ENCODE peak calls at places on chromosomes 1 and 21, in seven cellular contexts. R is HepG2, I is body of pancreas, Z is IMR-90, F is right lobe of liver, Q is heart left ventricle, T is gastrocnemius medialis. G is an unnamed sample.

GRCh38 chr21:43703068-43703880 is 15.7 kb upstream of the PDXK start:
- ATAC-seq in R (peak; percentile 67), I (peak; percentile 76), Z (peak; percentile 80), F (peak; percentile 53), Q (peak; percentile 74), T (peak; percentile 46), G (peak; percentile 36)

GRCh38 chr1:48619529-48619928 is 147.5 kb upstream of the SPATA6 start:
- ATAC-seq in R (peak; percentile 49), I (no peak), Z (no peak), F (no peak), Q (no peak), T (peak; percentile 43), G (no peak)

GRCh38 chr21:24200052-24200451 is 1407.2 kb downstream of the MRPL39 start:
- ATAC-seq in R (no peak), I (no peak), Z (no peak), F (no peak), Q (no peak), T (no peak), G (no peak)

GRCh38 chr1:56334027-56334426 is 245.3 kb downstream of the PLPP3 start:
- ATAC-seq in R (no peak), I (no peak), Z (no peak), F (peak; percentile 23), Q (no peak), T (no peak), G (no peak)

GRCh38 chr1:154155282-154155681 is 409 bp upstream of the NUP210L start:
- ATAC-seq in R (no peak), I (peak; percentile 30), Z (peak; percentile 78), F (peak; percentile 28), Q (peak; percentile 65), T (peak; percentile 25), G (peak; percentile 78)

GRCh38 chr21:41148798-41149197 is 19.2 kb upstream of the BACE2 start:
- ATAC-seq in R (no peak), I (no peak), Z (no peak), F (no peak), Q (no peak), T (no peak), G (no peak)

GRCh38 chr1:234322979-234323378 is 50.3 kb upstream of the COA6 start:
- ATAC-seq in R (peak; percentile 73), I (peak; percentile 45), Z (no peak), F (peak; percentile 66), Q (no peak), T (no peak), G (no peak)

GRCh38 chr1:214452152-214452806 is 99.1 kb downstream of the PTPN14 start:
- ATAC-seq in R (no peak), I (no peak), Z (no peak), F (no peak), Q (no peak), T (no peak), G (no peak)

GRCh38 chr21:20459838-20460237 is 538.4 kb upstream of the NCAM2 start:
- ATAC-seq in R (no peak), I (no peak), Z (no peak), F (no peak), Q (no peak), T (no peak), G (no peak)

GRCh38 chr1:23638188-23638619 is 53.4 kb upstream of the RPL11 start:
- ATAC-seq in R (peak; percentile 53), I (no peak), Z (no peak), F (no peak), Q (peak; percentile 40), T (peak; percentile 32), G (peak; percentile 28)

GRCh38 chr21:26739189-26739588 is 106.0 kb downstream of the ADAMTS1 start:
- ATAC-seq in R (no peak), I (no peak), Z (peak; percentile 78), F (no peak), Q (no peak), T (no peak), G (no peak)

GRCh38 chr1:205748398-205749093 is 1.4 kb downstream of the NUCKS1 start:
- ATAC-seq in R (peak; percentile 14), I (peak; percentile 2), Z (peak; percentile 1), F (peak; percentile 7), Q (no peak), T (no peak), G (no peak)

GRCh38 chr1:183694636-183695035 is 41.5 kb upstream of the APOBEC4 start:
- ATAC-seq in R (no peak), I (no peak), Z (no peak), F (no peak), Q (no peak), T (no peak), G (no peak)

GRCh38 chr1:114152211-114153050 is 1.2 kb downstream of the SYT6 start:
- ATAC-seq in R (peak; percentile 74), I (peak; percentile 65), Z (peak; percentile 88), F (peak; percentile 90), Q (peak; percentile 69), T (peak; percentile 80), G (peak; percentile 70)

GRCh38 chr1:44151332-44151731 is 9.9 kb upstream of the KLF18 start:
- ATAC-seq in R (no peak), I (no peak), Z (no peak), F (no peak), Q (no peak), T (no peak), G (no peak)

GRCh38 chr1:229894535-229894934 is 172.5 kb upstream of the GALNT2 start:
- ATAC-seq in R (no peak), I (no peak), Z (no peak), F (peak; percentile 52), Q (no peak), T (no peak), G (no peak)

GRCh38 chr1:64755356-64755755 is 10.5 kb downstream of the RAVER2 start:
- ATAC-seq in R (no peak), I (peak; percentile 58), Z (no peak), F (peak; percentile 78), Q (peak; percentile 83), T (no peak), G (no peak)

GRCh38 chr1:235315735-235316134 is 12.2 kb downstream of the ARID4B start:
- ATAC-seq in R (no peak), I (no peak), Z (no peak), F (no peak), Q (no peak), T (no peak), G (no peak)

DNA sequence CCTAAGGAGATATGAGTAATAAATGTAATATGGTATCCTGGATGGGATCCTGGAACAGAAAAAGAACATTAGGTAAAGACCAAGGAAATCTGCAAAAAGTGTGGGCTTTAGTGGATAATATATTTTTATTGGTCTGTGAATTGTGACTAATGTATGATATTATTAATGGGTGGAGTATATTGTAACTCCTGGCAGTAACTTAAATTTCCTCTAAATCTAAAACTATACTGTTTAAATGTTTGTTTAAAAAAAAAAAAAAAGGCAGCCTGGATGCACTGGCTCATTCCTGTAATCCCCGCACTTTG is 68.5 kb downstream of the LRRC8D start:
- ATAC-seq in R (no peak), I (no peak), Z (no peak), F (no peak), Q (no peak), T (no peak), G (no peak)
- H3K4me1 ChIP-seq in R (peaks cover 23% of the 10 kb centered on the region), I (peaks cover 8% of the 10 kb centered on the region), Z (peaks cover 13% of the 10 kb centered on the region), F (no peaks in the 10 kb centered on the region), Q (no peaks in the 10 kb centered on the region), T (peaks cover 8% of the 10 kb centered on the region), G (no peaks in the 10 kb centered on the region)

GRCh38 chr1:177849588-177849987 is 120.3 kb downstream of the SEC16B start:
- ATAC-seq in R (no peak), I (no peak), Z (no peak), F (no peak), Q (no peak), T (no peak), G (no peak)

GRCh38 chr1:177849130-177849529 is 120.7 kb downstream of the SEC16B start:
- ATAC-seq in R (no peak), I (no peak), Z (peak; percentile 6), F (no peak), Q (peak; percentile 49), T (no peak), G (no peak)

GRCh38 chr1:177847843-177848242 is 122.0 kb downstream of the SEC16B start:
- ATAC-seq in R (no peak), I (no peak), Z (peak; percentile 92), F (no peak), Q (no peak), T (no peak), G (no peak)

GRCh38 chr1:177848577-177848976 is 121.3 kb downstream of the SEC16B start:
- ATAC-seq in R (no peak), I (no peak), Z (peak; percentile 27), F (no peak), Q (no peak), T (no peak), G (no peak)
- TF ChIP-seq POLR2A in R (no peak), I (no peak), Z (no peak), F (no peak), Q (no peak), T (no peak), G (no peak)

GRCh38 chr1:19448491-19449439 is 36.6 kb downstream of the CAPZB start:
- ATAC-seq in R (no peak), I (no peak), Z (peak; percentile 53), F (peak; percentile 27), Q (peak; percentile 72), T (peak; percentile 37), G (peak; percentile 71)

GRCh38 chr1:19445417-19446342 is 39.7 kb downstream of the CAPZB start:
- ATAC-seq in R (peak; percentile 98), I (peak; percentile 43), Z (peak; percentile 13), F (peak; percentile 86), Q (peak; percentile 44), T (peak; percentile 11), G (no peak)

GRCh38 chr1:19444399-19445021 is 40.8 kb downstream of the CAPZB start:
- ATAC-seq in R (no peak), I (no peak), Z (no peak), F (no peak), Q (no peak), T (no peak), G (no peak)

GRCh38 chr1:19449454-19450228 is 35.7 kb downstream of the CAPZB start:
- ATAC-seq in R (no peak), I (no peak), Z (no peak), F (no peak), Q (no peak), T (no peak), G (no peak)

GRCh38 chr1:19447550-19447949 is 37.8 kb downstream of the CAPZB start:
- ATAC-seq in R (no peak), I (no peak), Z (no peak), F (no peak), Q (no peak), T (no peak), G (no peak)
- H3K4me1 ChIP-seq in R (peaks cover 79% of the 10 kb centered on the region), I (peaks cover 27% of the 10 kb centered on the region), Z (peaks cover 51% of the 10 kb centered on the region), F (no peaks in the 10 kb centered on the region), Q (peaks cover 92% of the 10 kb centered on the region), T (peaks cover 84% of the 10 kb centered on the region), G (peaks cover 81% of the 10 kb centered on the region)

DNA sequence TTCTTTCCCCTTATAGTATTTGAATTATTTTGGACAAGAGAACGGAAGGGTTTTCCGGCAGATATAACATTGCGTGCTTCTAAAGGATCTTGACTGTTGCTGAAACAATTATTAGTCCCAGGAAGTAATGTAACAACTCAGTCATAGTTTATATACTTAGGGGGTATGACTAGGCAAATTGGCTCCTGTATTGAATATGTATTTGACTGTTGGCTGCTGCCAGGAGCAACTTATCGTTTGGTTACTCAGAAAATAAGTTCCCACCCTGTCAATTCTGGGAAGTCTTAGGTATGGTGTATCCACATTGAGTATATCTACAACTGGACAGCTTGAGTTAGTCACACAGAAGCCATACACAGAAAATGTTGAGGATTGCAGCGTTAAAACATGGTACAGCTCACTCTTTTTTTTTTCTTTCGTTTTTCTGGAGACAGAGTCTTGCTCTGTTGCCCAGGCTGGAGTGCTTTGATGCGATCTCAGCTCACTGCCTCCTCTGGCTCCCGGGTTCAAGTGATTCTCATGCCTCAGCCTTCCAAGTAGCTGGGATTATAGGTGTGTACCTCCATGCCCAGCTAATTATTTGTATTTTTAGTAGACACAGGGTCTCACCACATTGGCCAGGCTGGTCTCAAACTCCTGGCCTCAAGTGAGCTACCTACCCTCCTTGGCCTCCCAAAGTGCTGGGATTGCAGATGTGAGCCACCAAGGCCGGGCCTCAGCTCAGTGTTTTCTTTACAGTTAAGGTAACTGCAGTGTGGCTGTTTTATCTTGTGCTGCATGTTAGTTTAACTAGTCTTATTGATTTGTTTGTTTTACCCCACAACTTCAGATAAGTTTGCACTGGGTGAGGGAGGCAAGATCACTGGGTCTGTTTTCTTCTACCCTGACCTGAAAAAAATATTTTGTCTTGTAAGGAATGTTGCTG is 10.2 kb downstream of the SMAP2 start:
- ATAC-seq in R (peak; percentile 81), I (peak; percentile 83), Z (peak; percentile 58), F (peak; percentile 36), Q (no peak), T (no peak), G (no peak)
- TF ChIP-seq POLR2A in R (no peak), I (no peak), Z (no peak), F (no peak), Q (no peak), T (no peak), G (no peak)

G was measured in gastroesophageal sphincter.